ENCODE peak calls at places on chromosomes 13 and 19, in six cellular contexts. One of them, this sample, is unnamed.

GRCh38 chr13:46964789-46965527 is 68.1 kb upstream of the HTR2A start:
- DNase-seq in naive B cell: no peak
- DNase-seq in substantia nigra: no peak
- DNase-seq in stimulated activated CD4-positive, alpha-beta T cell treated with anti-CD3 and anti-CD28 coated beads, Interleukin-15, amount 100 ng/mL, for 1 hour: no peak
- DNase-seq in stimulated activated CD8-positive, alpha-beta memory T cell treated with anti-CD3 and anti-CD28 coated beads, Interleukin-4, amount 100 ng/mL, for 24 hours: no peak
- DNase-seq in RKO: peak
- DNase-seq in this sample: peak

GRCh38 chr13:34733720-34734119 is 208.3 kb upstream of the NBEA start:
- DNase-seq in naive B cell: no peak
- DNase-seq in substantia nigra: no peak
- DNase-seq in stimulated activated CD4-positive, alpha-beta T cell treated with anti-CD3 and anti-CD28 coated beads, Interleukin-15, amount 100 ng/mL, for 1 hour: no peak
- DNase-seq in stimulated activated CD8-positive, alpha-beta memory T cell treated with anti-CD3 and anti-CD28 coated beads, Interleukin-4, amount 100 ng/mL, for 24 hours: no peak
- DNase-seq in RKO: no peak
- DNase-seq in this sample: no peak

GRCh38 chr19:1855040-1855827 is 7.0 kb upstream of the REXO1 start:
- DNase-seq in naive B cell: peak
- DNase-seq in substantia nigra: peak
- DNase-seq in stimulated activated CD4-positive, alpha-beta T cell treated with anti-CD3 and anti-CD28 coated beads, Interleukin-15, amount 100 ng/mL, for 1 hour: peak
- DNase-seq in stimulated activated CD8-positive, alpha-beta memory T cell treated with anti-CD3 and anti-CD28 coated beads, Interleukin-4, amount 100 ng/mL, for 24 hours: peak
- DNase-seq in RKO: peak
- DNase-seq in this sample: peak

GRCh38 chr19:1658446-1659433 is 6.3 kb upstream of the TCF3 start:
- DNase-seq in naive B cell: no peak
- DNase-seq in substantia nigra: no peak
- DNase-seq in stimulated activated CD4-positive, alpha-beta T cell treated with anti-CD3 and anti-CD28 coated beads, Interleukin-15, amount 100 ng/mL, for 1 hour: no peak
- DNase-seq in stimulated activated CD8-positive, alpha-beta memory T cell treated with anti-CD3 and anti-CD28 coated beads, Interleukin-4, amount 100 ng/mL, for 24 hours: no peak
- DNase-seq in RKO: no peak
- DNase-seq in this sample: no peak

GRCh38 chr19:40542197-40542859 is 34.3 kb upstream of the SHKBP1 start:
- DNase-seq in naive B cell: no peak
- DNase-seq in substantia nigra: peak
- DNase-seq in stimulated activated CD4-positive, alpha-beta T cell treated with anti-CD3 and anti-CD28 coated beads, Interleukin-15, amount 100 ng/mL, for 1 hour: no peak
- DNase-seq in stimulated activated CD8-positive, alpha-beta memory T cell treated with anti-CD3 and anti-CD28 coated beads, Interleukin-4, amount 100 ng/mL, for 24 hours: no peak
- DNase-seq in RKO: no peak
- DNase-seq in this sample: no peak

GRCh38 chr19:8085606-8086464 is 33.3 kb downstream of the CCL25 start:
- DNase-seq in naive B cell: no peak
- DNase-seq in substantia nigra: no peak
- DNase-seq in stimulated activated CD4-positive, alpha-beta T cell treated with anti-CD3 and anti-CD28 coated beads, Interleukin-15, amount 100 ng/mL, for 1 hour: no peak
- DNase-seq in stimulated activated CD8-positive, alpha-beta memory T cell treated with anti-CD3 and anti-CD28 coated beads, Interleukin-4, amount 100 ng/mL, for 24 hours: no peak
- DNase-seq in RKO: peak
- DNase-seq in this sample: peak

GRCh38 chr13:110391273-110391672 is 84.2 kb downstream of the COL4A2 start:
- DNase-seq in naive B cell: no peak
- DNase-seq in substantia nigra: no peak
- DNase-seq in stimulated activated CD4-positive, alpha-beta T cell treated with anti-CD3 and anti-CD28 coated beads, Interleukin-15, amount 100 ng/mL, for 1 hour: no peak
- DNase-seq in stimulated activated CD8-positive, alpha-beta memory T cell treated with anti-CD3 and anti-CD28 coated beads, Interleukin-4, amount 100 ng/mL, for 24 hours: no peak
- DNase-seq in RKO: no peak
- DNase-seq in this sample: peak

GRCh38 chr13:98184796-98185195 is 7.7 kb upstream of the RNF113B start:
- DNase-seq in naive B cell: no peak
- DNase-seq in substantia nigra: no peak
- DNase-seq in stimulated activated CD4-positive, alpha-beta T cell treated with anti-CD3 and anti-CD28 coated beads, Interleukin-15, amount 100 ng/mL, for 1 hour: no peak
- DNase-seq in stimulated activated CD8-positive, alpha-beta memory T cell treated with anti-CD3 and anti-CD28 coated beads, Interleukin-4, amount 100 ng/mL, for 24 hours: no peak
- DNase-seq in RKO: no peak
- DNase-seq in this sample: no peak

GRCh38 chr19:45376045-45376724 is 5.8 kb upstream of the ERCC2 start:
- DNase-seq in naive B cell: no peak
- DNase-seq in substantia nigra: no peak
- DNase-seq in stimulated activated CD4-positive, alpha-beta T cell treated with anti-CD3 and anti-CD28 coated beads, Interleukin-15, amount 100 ng/mL, for 1 hour: no peak
- DNase-seq in stimulated activated CD8-positive, alpha-beta memory T cell treated with anti-CD3 and anti-CD28 coated beads, Interleukin-4, amount 100 ng/mL, for 24 hours: no peak
- DNase-seq in RKO: peak
- DNase-seq in this sample: peak

This sample was measured in PC-3.